ENCODE peak calls at places on chromosome 9, in nine cellular contexts. I, A, O, V, Z, S, G, X and H are unnamed samples.

GRCh38 chr9:17777465-17777864 is 198.6 kb downstream of the SH3GL2 start:
- DNase-seq in I (no peak), A (no peak), O (no peak), V (no peak), Z (no peak), S (no peak), G (no peak), X (no peak), H (no peak)

GRCh38 chr9:75889577-75889976 is 896 bp upstream of the PCSK5 start:
- DNase-seq in I (no peak), A (no peak), O (no peak), V (no peak), Z (no peak), S (no peak), G (no peak), X (no peak), H (no peak)

GRCh38 chr9:122816163-122816867 is 12.1 kb downstream of the PDCL start:
- DNase-seq in I (no peak), A (no peak), O (peak), V (no peak), Z (no peak), S (no peak), G (peak), X (no peak), H (no peak)

GRCh38 chr9:133990366-133991210 is 1.5 kb downstream of the VAV2 start:
- DNase-seq in I (peak), A (peak), O (peak), V (peak), Z (peak), S (no peak), G (peak), X (no peak), H (no peak)

GRCh38 chr9:92725266-92725545 is 39.4 kb downstream of the BICD2 start:
- DNase-seq in I (no peak), A (no peak), O (no peak), V (no peak), Z (no peak), S (no peak), G (no peak), X (no peak), H (no peak)

GRCh38 chr9:76655121-76655531 is 109.1 kb upstream of the PCA3 start:
- DNase-seq in I (no peak), A (peak), O (peak), V (no peak), Z (no peak), S (no peak), G (peak), X (no peak), H (no peak)

GRCh38 chr9:27108981-27109541 is at the start of gene TEK:
- DNase-seq in I (no peak), A (no peak), O (peak), V (peak), Z (no peak), S (no peak), G (peak), X (no peak), H (no peak)

GRCh38 chr9:20649381-20649780 is 27.1 kb upstream of the MLLT3 start:
- DNase-seq in I (no peak), A (peak), O (no peak), V (no peak), Z (no peak), S (no peak), G (peak), X (no peak), H (no peak)

GRCh38 chr9:131714161-131714646 is 25.7 kb downstream of the RAPGEF1 start:
- DNase-seq in I (no peak), A (peak), O (peak), V (no peak), Z (no peak), S (no peak), G (peak), X (no peak), H (no peak)

GRCh38 chr9:88953401-88954029 is 37.8 kb upstream of the S1PR3 start:
- DNase-seq in I (no peak), A (peak), O (peak), V (no peak), Z (no peak), S (no peak), G (peak), X (no peak), H (no peak)

GRCh38 chr9:22171691-22172090 is 162.6 kb upstream of the CDKN2B start:
- DNase-seq in I (no peak), A (no peak), O (no peak), V (no peak), Z (no peak), S (no peak), G (no peak), X (no peak), H (no peak)

GRCh38 chr9:104817437-104817836 is 53.5 kb downstream of the NIPSNAP3B start:
- DNase-seq in I (no peak), A (no peak), O (no peak), V (no peak), Z (no peak), S (no peak), G (no peak), X (no peak), H (no peak)

GRCh38 chr9:130173462-130173876 is 1.3 kb downstream of the NCS1 start:
- DNase-seq in I (no peak), A (peak), O (peak), V (peak), Z (no peak), S (no peak), G (peak), X (no peak), H (no peak)

GRCh38 chr9:5813837-5814236 is 19.1 kb downstream of the ERMP1 start:
- DNase-seq in I (no peak), A (no peak), O (no peak), V (no peak), Z (no peak), S (no peak), G (no peak), X (no peak), H (no peak)